ENCODE peak calls at places on chromosomes 4 and X, in five cellular contexts. F is left ventricle myocardium inferior, L is mesenchymal stem cell, J is lower lobe of right lung, O is heart left ventricle. Z is an unnamed sample.

GRCh38 chrX:105314468-105314867 is 94.0 kb upstream of the TEX13A start:
- DNase-seq in F (no peak), L (no peak), J (no peak), O (no peak), Z (no peak)

GRCh38 chrX:20362268-20363002 is 95.7 kb upstream of the RPS6KA3 start:
- DNase-seq in F (no peak), L (peak; percentile 53), J (no peak), O (no peak), Z (no peak)

GRCh38 chrX:1336331-1337143 is at the start of gene IL3RA:
- DNase-seq in F (no peak), L (peak; percentile 75), J (peak; percentile 66), O (peak; percentile 58), Z (peak; percentile 84)

GRCh38 chr4:88533088-88533790 is 9.7 kb upstream of the PYURF start:
- DNase-seq in F (no peak), L (peak; percentile 49), J (no peak), O (no peak), Z (no peak)

GRCh38 chrX:118074086-118074485 is 42.5 kb downstream of the KLHL13 start:
- DNase-seq in F (no peak), L (no peak), J (no peak), O (no peak), Z (no peak)

GRCh38 chr4:101356928-101357327 is 9.6 kb upstream of the PPP3CA start:
- DNase-seq in F (no peak), L (peak; percentile 73), J (no peak), O (no peak), Z (no peak)

GRCh38 chr4:130995988-130996387 is 1900.0 kb downstream of the C4orf33 start:
- DNase-seq in F (no peak), L (no peak), J (no peak), O (no peak), Z (no peak)

GRCh38 chr4:153784300-153784699 is 4.6 kb downstream of the SFRP2 start:
- DNase-seq in F (no peak), L (no peak), J (no peak), O (no peak), Z (no peak)

GRCh38 chr4:117692538-117692937 is 341.7 kb upstream of the NDST3 start:
- DNase-seq in F (no peak), L (no peak), J (no peak), O (no peak), Z (no peak)

GRCh38 chr4:155629831-155630425 is 36.7 kb upstream of the GUCY1A1 start:
- DNase-seq in F (no peak), L (peak; percentile 71), J (no peak), O (no peak), Z (no peak)

GRCh38 chrX:41909068-41909467 is 14.3 kb downstream of the CASK start:
- DNase-seq in F (no peak), L (no peak), J (no peak), O (no peak), Z (no peak)

GRCh38 chr4:124806403-124806802 is 93.9 kb upstream of the ANKRD50 start:
- DNase-seq in F (no peak), L (peak; percentile 72), J (no peak), O (no peak), Z (no peak)

GRCh38 chr4:83516042-83516772 is 19.7 kb upstream of the GPAT3 start:
- DNase-seq in F (no peak), L (peak; percentile 83), J (no peak), O (no peak), Z (no peak)

GRCh38 chr4:98447648-98448047 is 186.5 kb downstream of the RAP1GDS1 start:
- DNase-seq in F (no peak), L (no peak), J (no peak), O (no peak), Z (no peak)

GRCh38 chrX:120380699-120381098 is 18.8 kb downstream of the ATP1B4 start:
- DNase-seq in F (no peak), L (peak; percentile 0), J (no peak), O (no peak), Z (no peak)

GRCh38 chrX:82626978-82627377 is 881.1 kb upstream of the POU3F4 start:
- DNase-seq in F (no peak), L (no peak), J (no peak), O (no peak), Z (no peak)
- H3K9me3 ChIP-seq in F (peaks cover 10% of the 10 kb centered on the region), L (no peaks in the 10 kb centered on the region), J (no peaks in the 10 kb centered on the region), O (no peaks in the 10 kb centered on the region), Z (no peaks in the 10 kb centered on the region)

DNA sequence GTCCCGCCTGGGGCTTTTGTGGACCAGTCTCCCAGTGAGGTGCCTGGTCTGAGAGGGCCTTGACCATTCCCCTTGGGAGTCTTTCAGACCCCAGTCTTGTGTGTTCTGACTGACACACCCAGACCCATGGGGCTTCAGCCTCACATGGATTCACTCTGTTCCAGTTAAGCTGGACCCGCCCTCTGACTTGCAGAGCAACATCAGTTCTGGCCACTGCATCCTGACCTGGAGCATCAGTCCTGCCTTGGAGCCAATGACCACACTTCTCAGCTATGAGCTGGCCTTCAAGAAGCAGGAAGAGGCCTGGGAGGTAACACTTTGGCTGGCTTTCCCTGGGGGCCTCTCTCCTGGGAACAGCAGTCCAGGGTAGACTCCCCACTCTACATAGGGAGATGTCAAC is 6.8 kb downstream of the IL9R start:
- DNase-seq in F (no peak), L (no peak), J (no peak), O (no peak), Z (no peak)
- H3K9me3 ChIP-seq in F (no peaks in the 10 kb centered on the region), L (no peaks in the 10 kb centered on the region), J (no peaks in the 10 kb centered on the region), O (no peaks in the 10 kb centered on the region), Z (no peaks in the 10 kb centered on the region)

GRCh38 chrX:69718102-69718501 is 102.2 kb downstream of the EDA start:
- DNase-seq in F (no peak), L (no peak), J (no peak), O (no peak), Z (no peak)
- H3K9me3 ChIP-seq in F (peaks cover 40% of the 10 kb centered on the region), L (peaks cover 45% of the 10 kb centered on the region), J (peaks cover 15% of the 10 kb centered on the region), O (peaks cover 30% of the 10 kb centered on the region), Z (peaks cover 32% of the 10 kb centered on the region)

GRCh38 chr4:20017035-20017434 is 234.7 kb upstream of the SLIT2 start:
- DNase-seq in F (no peak), L (no peak), J (no peak), O (no peak), Z (no peak)

GRCh38 chr4:20020049-20020448 is 231.7 kb upstream of the SLIT2 start:
- DNase-seq in F (no peak), L (no peak), J (no peak), O (no peak), Z (no peak)

GRCh38 chr4:20022471-20022870 is 229.2 kb upstream of the SLIT2 start:
- DNase-seq in F (no peak), L (no peak), J (no peak), O (no peak), Z (no peak)

GRCh38 chr4:20017439-20017838 is 234.3 kb upstream of the SLIT2 start:
- DNase-seq in F (no peak), L (no peak), J (no peak), O (no peak), Z (no peak)

DNA sequence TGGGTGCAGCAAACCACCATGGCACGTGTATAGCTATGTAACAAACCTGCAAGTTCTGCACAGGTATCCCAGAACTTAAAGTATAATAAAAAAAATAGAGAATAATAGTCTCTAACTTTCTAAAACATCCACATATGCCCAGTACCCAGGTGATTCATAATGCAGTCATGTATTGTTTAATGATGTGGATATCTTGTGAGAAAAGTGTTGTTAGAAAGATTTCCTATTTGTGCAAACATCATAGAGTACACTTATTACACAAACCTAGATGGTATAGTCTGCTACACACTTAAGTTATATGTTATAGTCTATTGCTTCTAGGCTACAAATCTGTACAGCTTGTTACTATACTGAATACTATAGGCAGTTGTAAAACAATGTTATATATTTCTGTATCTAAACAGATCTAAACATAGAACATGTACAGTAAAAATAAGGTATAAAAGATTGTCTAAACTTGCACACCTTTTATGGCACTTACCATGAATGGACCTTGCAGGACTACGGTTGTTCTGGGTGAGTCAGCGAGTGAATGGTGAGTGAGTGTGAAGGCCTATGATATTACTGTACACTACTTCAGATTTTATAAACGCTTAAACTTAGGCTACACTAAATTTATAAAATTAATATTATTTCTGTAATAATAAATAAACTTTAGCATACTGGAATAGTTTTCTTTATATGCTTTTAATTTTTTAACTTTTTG is 232.2 kb upstream of the SLIT2 start:
- DNase-seq in F (no peak), L (no peak), J (no peak), O (no peak), Z (no peak)
- H3K9me3 ChIP-seq in F (peaks cover 7% of the 10 kb centered on the region), L (no peaks in the 10 kb centered on the region), J (no peaks in the 10 kb centered on the region), O (no peaks in the 10 kb centered on the region), Z (no peaks in the 10 kb centered on the region)